ENCODE peak calls at places on chromosomes 5 and 9, in seven cellular contexts. Z, L, E, K, B, M and Q are unnamed samples.

GRCh38 chr9:136792321-136793062 is 1.3 kb downstream of the TMEM141 start:
- DNase-seq in B (no peak), E (no peak), M (no peak), L (no peak), K (no peak), Z (no peak), Q (no peak)

GRCh38 chr9:5671711-5672353 is 42.9 kb downstream of the RIC1 start:
- DNase-seq in E (no peak), B (peak), M (no peak), K (no peak), L (no peak), Z (no peak), Q (peak)

GRCh38 chr9:99112750-99113417 is 8.0 kb downstream of the TGFBR1 start:
- DNase-seq in Z (no peak), L (no peak), B (peak), E (no peak), K (no peak), M (no peak), Q (no peak)

GRCh38 chr5:81288021-81288433 is 13.4 kb upstream of the ZCCHC9 start:
- DNase-seq in L (no peak), Z (no peak), M (no peak), B (no peak), E (no peak), K (no peak), Q (no peak)

GRCh38 chr9:14313951-14314423 is at the start of gene NFIB:
- DNase-seq in E (peak), L (no peak), K (peak), Z (peak), B (peak), M (no peak), Q (peak)

GRCh38 chr9:131423171-131423581 is 29.3 kb downstream of the PRRC2B start:
- DNase-seq in L (no peak), E (peak), M (peak), K (peak), Z (peak), B (peak), Q (peak)

GRCh38 chr5:1933364-1934055 is 50.8 kb upstream of the IRX4 start:
- DNase-seq in Z (no peak), M (no peak), E (no peak), B (peak), L (no peak), K (peak), Q (no peak)

GRCh38 chr9:128882677-128883590 is 1.0 kb downstream of the LRRC8A start:
- DNase-seq in M (no peak), E (no peak), B (peak), Z (no peak), L (no peak), K (no peak), Q (peak)

GRCh38 chr5:140131967-140132409 is 6.3 kb downstream of the IGIP start:
- DNase-seq in K (no peak), B (no peak), L (no peak), M (no peak), E (no peak), Z (peak), Q (peak)

GRCh38 chr5:178437296-178438075 is 152.7 kb downstream of the COL23A1 start:
- DNase-seq in M (no peak), E (peak), L (no peak), Z (no peak), K (no peak), B (no peak), Q (no peak)

GRCh38 chr5:86979801-86980510 is 287.7 kb upstream of the RASA1 start:
- DNase-seq in L (no peak), M (no peak), K (peak), E (no peak), B (peak), Z (peak), Q (peak)

GRCh38 chr9:126704157-126704941 is 90.6 kb downstream of the LMX1B start:
- DNase-seq in L (no peak), B (peak), E (peak), M (no peak), K (no peak), Z (peak), Q (peak)

GRCh38 chr5:22496666-22497065 is 356.5 kb downstream of the CDH12 start:
- DNase-seq in K (no peak), E (no peak), L (no peak), M (no peak), B (no peak), Z (no peak), Q (no peak)

GRCh38 chr5:79772651-79773050 is 83.0 kb downstream of the CMYA5 start:
- DNase-seq in K (no peak), M (no peak), B (no peak), E (no peak), L (no peak), Z (no peak), Q (no peak)

GRCh38 chr5:79512692-79513518 is 1.0 kb downstream of the HOMER1 start:
- DNase-seq in Z (peak), M (no peak), K (peak), B (peak), L (peak), E (peak), Q (peak)

GRCh38 chr5:125349432-125349831 is 603.0 kb upstream of the ZNF608 start:
- DNase-seq in B (peak), E (no peak), K (peak), Z (peak), L (peak), M (no peak), Q (peak)

GRCh38 chr5:77449277-77449676 is 42.8 kb downstream of the WDR41 start:
- DNase-seq in L (no peak), K (no peak), Z (no peak), M (no peak), B (no peak), E (no peak), Q (no peak)

GRCh38 chr5:998276-998974 is 10.2 kb upstream of the NKD2 start:
- DNase-seq in E (no peak), B (no peak), K (no peak), L (no peak), Z (no peak), M (no peak), Q (no peak)

GRCh38 chr5:20340123-20340522 is 352.1 kb upstream of the CDH18 start:
- DNase-seq in Z (no peak), L (no peak), K (no peak), M (no peak), E (no peak), B (no peak), Q (no peak)

GRCh38 chr9:134136117-134136996 is 475 bp downstream of the WDR5 start:
- DNase-seq in L (peak), K (no peak), E (no peak), Z (peak), M (no peak), B (peak), Q (peak)

GRCh38 chr5:150356575-150357284 is 767 bp upstream of the TCOF1 start:
- DNase-seq in B (no peak), M (no peak), Z (no peak), L (no peak), E (no peak), K (no peak), Q (no peak)

GRCh38 chr5:9554122-9554521 is 8.2 kb upstream of the SEMA5A start:
- DNase-seq in B (no peak), M (no peak), E (no peak), L (no peak), Z (no peak), K (peak), Q (no peak)

GRCh38 chr5:65880673-65881072 is 45.7 kb upstream of the ERBIN start:
- DNase-seq in K (no peak), Z (no peak), E (no peak), M (no peak), B (no peak), L (no peak), Q (no peak)

GRCh38 chr5:17304282-17304681 is 86.9 kb downstream of the BASP1 start:
- DNase-seq in K (peak), Z (peak), M (no peak), E (no peak), B (no peak), L (no peak), Q (peak)

GRCh38 chr9:124354364-124355031 is 60.7 kb downstream of the PSMB7 start:
- DNase-seq in B (no peak), L (no peak), K (no peak), E (no peak), M (no peak), Z (no peak), Q (no peak)

GRCh38 chr9:14563902-14564578 is 129.2 kb downstream of the ZDHHC21 start:
- DNase-seq in Z (no peak), E (no peak), M (no peak), K (no peak), L (no peak), B (peak), Q (no peak)

GRCh38 chr5:15354011-15354410 is 146.0 kb upstream of the FBXL7 start:
- DNase-seq in L (no peak), Z (no peak), B (peak), M (no peak), K (no peak), E (no peak), Q (no peak)

GRCh38 chr5:158203256-158203655 is 344.3 kb upstream of the CLINT1 start:
- DNase-seq in M (no peak), Z (no peak), E (no peak), L (no peak), B (peak), K (no peak), Q (no peak)

GRCh38 chr5:169637085-169637855 is at the start of gene DOCK2:
- DNase-seq in L (no peak), M (no peak), K (peak), E (peak), Z (no peak), B (peak), Q (no peak)

GRCh38 chr5:3006526-3006925 is 255.0 kb upstream of the IRX2 start:
- DNase-seq in Z (no peak), K (no peak), M (no peak), E (no peak), L (no peak), B (no peak), Q (no peak)
- H2BK120ac ChIP-seq in Z (no peak), K (no peak), M (no peak), E (no peak), L (no peak), B (no peak), Q (no peak)

DNA sequence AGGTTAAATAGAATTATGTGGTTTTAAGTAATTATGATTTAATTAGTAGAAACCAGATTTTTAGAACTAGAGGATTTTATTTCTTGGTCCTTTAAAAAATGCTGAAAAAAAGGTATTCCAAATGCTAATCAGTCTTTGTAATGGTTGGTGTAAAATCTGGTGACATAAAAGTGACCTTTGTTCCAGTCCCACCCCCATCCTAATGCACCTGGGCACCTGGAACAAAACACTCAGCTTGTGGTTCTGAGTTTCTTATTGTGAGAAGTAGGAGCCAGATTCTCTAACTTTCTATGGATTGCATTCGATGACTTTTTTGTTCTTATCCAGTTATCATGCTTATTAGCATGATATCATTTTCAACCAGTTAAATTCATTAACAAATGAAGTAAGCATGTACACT is 115.1 kb upstream of the CTNND2 start:
- DNase-seq in M (no peak), E (no peak), K (no peak), Z (no peak), B (no peak), L (no peak), Q (no peak)
- H2BK120ac ChIP-seq in M (no peak), E (no peak), K (no peak), Z (no peak), B (no peak), L (no peak), Q (no peak)

GRCh38 chr5:107601076-107601475 is 69.7 kb downstream of the EFNA5 start:
- DNase-seq in M (no peak), K (peak), E (no peak), L (no peak), Z (no peak), B (no peak), Q (no peak)
- H2BK120ac ChIP-seq in M (no peak), K (no peak), E (no peak), L (no peak), Z (no peak), B (no peak), Q (no peak)

GRCh38 chr5:73606206-73606753 is 19.7 kb upstream of the ARHGEF28 start:
- DNase-seq in M (no peak), Z (no peak), K (no peak), B (no peak), L (no peak), E (no peak), Q (no peak)
- H2BK120ac ChIP-seq in M (no peak), Z (peak), K (no peak), B (no peak), L (no peak), E (no peak), Q (no peak)

GRCh38 chr5:110925916-110926315 is 145.6 kb upstream of the TSLP start:
- DNase-seq in E (no peak), Z (no peak), B (no peak), K (no peak), L (no peak), M (no peak), Q (no peak)
- H2BK120ac ChIP-seq in E (no peak), Z (no peak), B (no peak), K (no peak), L (no peak), M (no peak), Q (no peak)

GRCh38 chr5:14078716-14079115 is 64.4 kb upstream of the TRIO start:
- DNase-seq in E (no peak), L (no peak), M (no peak), B (no peak), K (no peak), Z (no peak), Q (no peak)
- H2BK120ac ChIP-seq in E (no peak), L (no peak), M (no peak), B (no peak), K (no peak), Z (no peak), Q (no peak)

GRCh38 chr9:135665795-135666189 is 2.7 kb downstream of the LCN9 start:
- DNase-seq in L (no peak), B (peak), K (no peak), Z (no peak), E (no peak), M (no peak), Q (no peak)
- H2BK120ac ChIP-seq in L (no peak), B (no peak), K (no peak), Z (no peak), E (no peak), M (no peak), Q (no peak)

GRCh38 chr5:119926301-119926700 is 296.9 kb downstream of the FAM170A start:
- DNase-seq in K (no peak), Z (no peak), E (no peak), B (no peak), L (no peak), M (no peak), Q (no peak)

GRCh38 chr5:119930490-119930889 is 301.1 kb downstream of the FAM170A start:
- DNase-seq in Z (no peak), K (no peak), B (no peak), L (no peak), M (no peak), E (no peak), Q (no peak)

DNA sequence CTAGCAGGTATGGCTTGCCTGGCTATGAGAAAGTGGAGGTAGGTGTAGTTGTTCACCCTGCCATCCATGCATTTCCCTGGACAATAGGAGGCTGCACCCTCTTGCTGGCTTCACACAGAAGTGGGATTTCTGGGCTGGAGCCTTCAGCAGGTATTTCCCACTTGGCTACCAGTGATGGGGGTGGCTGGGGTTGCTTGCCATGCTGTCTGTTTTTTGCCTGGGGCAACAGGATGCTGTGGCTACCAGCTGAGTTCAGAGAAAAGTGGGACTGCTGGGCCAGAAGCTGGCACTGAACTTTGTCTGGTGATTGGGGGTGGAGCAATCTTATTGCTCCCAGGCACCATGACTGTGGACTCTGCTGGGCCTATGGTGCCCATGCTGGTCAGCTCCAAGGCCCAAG is 299.6 kb downstream of the FAM170A start:
- DNase-seq in Z (no peak), L (no peak), M (no peak), B (no peak), E (no peak), K (no peak), Q (no peak)
- H2BK120ac ChIP-seq in Z (no peak), L (no peak), M (no peak), B (no peak), E (no peak), K (no peak), Q (no peak)